ENCODE peak calls at places on chromosomes 4 and X, in six cellular contexts. One of them, this sample, is unnamed.

GRCh38 chr4:158006973-158007372 is 165.9 kb downstream of the GASK1B start:
- DNase-seq in C1 segment of cervical spinal cord: no peak
- DNase-seq in natural killer cell treated with Interleukin-12 subunit alpha and Interleukin-12 subunit beta and Interleukin-15 and Interleukin-18, amount 100 ng/mL, for 72 hours: no peak
- DNase-seq in EL: no peak
- DNase-seq in stimulated activated CD4-positive, alpha-beta T cell treated with anti-CD3 and anti-CD28 coated beads, Interleukin-4, amount 100 ng/mL, for 4 hours: no peak
- DNase-seq in ELR: no peak
- DNase-seq in this sample: no peak

GRCh38 chr4:123116412-123116811 is 194.0 kb upstream of the NUDT6 start:
- DNase-seq in C1 segment of cervical spinal cord: no peak
- DNase-seq in natural killer cell treated with Interleukin-12 subunit alpha and Interleukin-12 subunit beta and Interleukin-15 and Interleukin-18, amount 100 ng/mL, for 72 hours: no peak
- DNase-seq in EL: no peak
- DNase-seq in stimulated activated CD4-positive, alpha-beta T cell treated with anti-CD3 and anti-CD28 coated beads, Interleukin-4, amount 100 ng/mL, for 4 hours: no peak
- DNase-seq in ELR: peak; percentile 6
- DNase-seq in this sample: no peak

GRCh38 chrX:50036481-50036880 is 114.1 kb downstream of the CLCN5 start:
- DNase-seq in C1 segment of cervical spinal cord: no peak
- DNase-seq in natural killer cell treated with Interleukin-12 subunit alpha and Interleukin-12 subunit beta and Interleukin-15 and Interleukin-18, amount 100 ng/mL, for 72 hours: no peak
- DNase-seq in EL: no peak
- DNase-seq in stimulated activated CD4-positive, alpha-beta T cell treated with anti-CD3 and anti-CD28 coated beads, Interleukin-4, amount 100 ng/mL, for 4 hours: no peak
- DNase-seq in ELR: no peak
- DNase-seq in this sample: no peak

GRCh38 chr4:87499415-87500106 is 29.6 kb downstream of the SPARCL1 start:
- DNase-seq in C1 segment of cervical spinal cord: no peak
- DNase-seq in natural killer cell treated with Interleukin-12 subunit alpha and Interleukin-12 subunit beta and Interleukin-15 and Interleukin-18, amount 100 ng/mL, for 72 hours: no peak
- DNase-seq in EL: no peak
- DNase-seq in stimulated activated CD4-positive, alpha-beta T cell treated with anti-CD3 and anti-CD28 coated beads, Interleukin-4, amount 100 ng/mL, for 4 hours: no peak
- DNase-seq in ELR: no peak
- DNase-seq in this sample: no peak

GRCh38 chr4:5541154-5541553 is 167.2 kb downstream of the EVC2 start:
- DNase-seq in C1 segment of cervical spinal cord: no peak
- DNase-seq in natural killer cell treated with Interleukin-12 subunit alpha and Interleukin-12 subunit beta and Interleukin-15 and Interleukin-18, amount 100 ng/mL, for 72 hours: no peak
- DNase-seq in EL: no peak
- DNase-seq in stimulated activated CD4-positive, alpha-beta T cell treated with anti-CD3 and anti-CD28 coated beads, Interleukin-4, amount 100 ng/mL, for 4 hours: no peak
- DNase-seq in ELR: no peak
- DNase-seq in this sample: no peak

GRCh38 chrX:120604359-120604782 is 470 bp downstream of the MCTS1 start:
- DNase-seq in C1 segment of cervical spinal cord: no peak
- DNase-seq in natural killer cell treated with Interleukin-12 subunit alpha and Interleukin-12 subunit beta and Interleukin-15 and Interleukin-18, amount 100 ng/mL, for 72 hours: no peak
- DNase-seq in EL: peak; percentile 60
- DNase-seq in stimulated activated CD4-positive, alpha-beta T cell treated with anti-CD3 and anti-CD28 coated beads, Interleukin-4, amount 100 ng/mL, for 4 hours: peak; percentile 7
- DNase-seq in ELR: peak; percentile 64
- DNase-seq in this sample: no peak

GRCh38 chrX:46573331-46573895 is at the start of gene CHST7:
- DNase-seq in C1 segment of cervical spinal cord: no peak
- DNase-seq in natural killer cell treated with Interleukin-12 subunit alpha and Interleukin-12 subunit beta and Interleukin-15 and Interleukin-18, amount 100 ng/mL, for 72 hours: peak; percentile 72
- DNase-seq in EL: peak; percentile 72
- DNase-seq in stimulated activated CD4-positive, alpha-beta T cell treated with anti-CD3 and anti-CD28 coated beads, Interleukin-4, amount 100 ng/mL, for 4 hours: peak; percentile 57
- DNase-seq in ELR: peak; percentile 75
- DNase-seq in this sample: peak; percentile 70

GRCh38 chr4:110518889-110519490 is 43.0 kb downstream of the ENPEP start:
- DNase-seq in C1 segment of cervical spinal cord: no peak
- DNase-seq in natural killer cell treated with Interleukin-12 subunit alpha and Interleukin-12 subunit beta and Interleukin-15 and Interleukin-18, amount 100 ng/mL, for 72 hours: no peak
- DNase-seq in EL: peak; percentile 36
- DNase-seq in stimulated activated CD4-positive, alpha-beta T cell treated with anti-CD3 and anti-CD28 coated beads, Interleukin-4, amount 100 ng/mL, for 4 hours: no peak
- DNase-seq in ELR: peak; percentile 45
- DNase-seq in this sample: no peak